ENCODE peak calls at places on chromosomes 7 and 10, in nine cellular contexts. One of them, this sample, is unnamed.

GRCh38 chr7:136993377-136993776 is 124.9 kb downstream of the CHRM2 start:
- DNase-seq in psoas muscle: no peak
- DNase-seq in GM23248: no peak
- DNase-seq in non-pigmented ciliary epithelial cell: no peak
- DNase-seq in AG20443: no peak
- DNase-seq in hepatic stellate cell: no peak
- DNase-seq in substantia nigra: no peak
- DNase-seq in PC-3: no peak
- DNase-seq in A172: no peak
- DNase-seq in this sample: no peak

GRCh38 chr10:123870260-123870659 is 21.3 kb downstream of the CPXM2 start:
- DNase-seq in PC-3: no peak
- DNase-seq in AG20443: no peak
- DNase-seq in hepatic stellate cell: no peak
- DNase-seq in A172: no peak
- DNase-seq in GM23248: no peak
- DNase-seq in substantia nigra: no peak
- DNase-seq in non-pigmented ciliary epithelial cell: no peak
- DNase-seq in psoas muscle: no peak
- DNase-seq in this sample: no peak

GRCh38 chr10:64648915-64649314 is 1127.7 kb downstream of the REEP3 start:
- DNase-seq in AG20443: no peak
- DNase-seq in GM23248: no peak
- DNase-seq in hepatic stellate cell: no peak
- DNase-seq in A172: no peak
- DNase-seq in substantia nigra: no peak
- DNase-seq in non-pigmented ciliary epithelial cell: no peak
- DNase-seq in PC-3: peak; percentile 51
- DNase-seq in psoas muscle: no peak
- DNase-seq in this sample: no peak

GRCh38 chr7:16416289-16417282 is 4.8 kb downstream of the CRPPA start:
- DNase-seq in hepatic stellate cell: no peak
- DNase-seq in substantia nigra: no peak
- DNase-seq in AG20443: peak; percentile 17
- DNase-seq in A172: peak; percentile 56
- DNase-seq in psoas muscle: no peak
- DNase-seq in PC-3: peak; percentile 78
- DNase-seq in non-pigmented ciliary epithelial cell: peak; percentile 55
- DNase-seq in GM23248: peak; percentile 87
- DNase-seq in this sample: peak; percentile 88

GRCh38 chr7:101550641-101551531 is 78.2 kb downstream of the MYL10 start:
- DNase-seq in PC-3: no peak
- DNase-seq in hepatic stellate cell: no peak
- DNase-seq in psoas muscle: no peak
- DNase-seq in A172: no peak
- DNase-seq in GM23248: peak; percentile 24
- DNase-seq in substantia nigra: no peak
- DNase-seq in AG20443: peak; percentile 67
- DNase-seq in non-pigmented ciliary epithelial cell: no peak
- DNase-seq in this sample: peak; percentile 16

GRCh38 chr10:114631678-114632417 is 26.2 kb downstream of the ABLIM1 start:
- DNase-seq in GM23248: peak; percentile 69
- DNase-seq in psoas muscle: peak; percentile 50
- DNase-seq in substantia nigra: peak; percentile 6
- DNase-seq in A172: no peak
- DNase-seq in hepatic stellate cell: peak; percentile 38
- DNase-seq in AG20443: peak; percentile 64
- DNase-seq in non-pigmented ciliary epithelial cell: no peak
- DNase-seq in PC-3: no peak
- DNase-seq in this sample: no peak

GRCh38 chr10:92323079-92323478 is 32.1 kb downstream of the MARCHF5 start:
- DNase-seq in hepatic stellate cell: no peak
- DNase-seq in substantia nigra: no peak
- DNase-seq in non-pigmented ciliary epithelial cell: no peak
- DNase-seq in A172: no peak
- DNase-seq in AG20443: no peak
- DNase-seq in psoas muscle: no peak
- DNase-seq in GM23248: no peak
- DNase-seq in PC-3: no peak
- DNase-seq in this sample: no peak

GRCh38 chr7:16422100-16422430 is 727 bp upstream of the CRPPA start:
- DNase-seq in GM23248: peak; percentile 34
- DNase-seq in AG20443: no peak
- DNase-seq in psoas muscle: no peak
- DNase-seq in PC-3: no peak
- DNase-seq in hepatic stellate cell: no peak
- DNase-seq in non-pigmented ciliary epithelial cell: no peak
- DNase-seq in substantia nigra: no peak
- DNase-seq in A172: no peak
- DNase-seq in this sample: peak; percentile 49

GRCh38 chr7:124032369-124033092 is at the start of gene TMEM229A:
- DNase-seq in non-pigmented ciliary epithelial cell: no peak
- DNase-seq in hepatic stellate cell: peak; percentile 57
- DNase-seq in AG20443: peak; percentile 82
- DNase-seq in substantia nigra: peak; percentile 73
- DNase-seq in GM23248: peak; percentile 56
- DNase-seq in psoas muscle: peak; percentile 23
- DNase-seq in PC-3: peak; percentile 52
- DNase-seq in A172: no peak
- DNase-seq in this sample: peak; percentile 14

GRCh38 chr10:69994262-69994661 is 58.4 kb upstream of the MACROH2A2 start:
- DNase-seq in AG20443: peak; percentile 68
- DNase-seq in PC-3: peak; percentile 86
- DNase-seq in substantia nigra: peak; percentile 8
- DNase-seq in non-pigmented ciliary epithelial cell: no peak
- DNase-seq in A172: peak; percentile 72
- DNase-seq in psoas muscle: no peak
- DNase-seq in hepatic stellate cell: peak; percentile 74
- DNase-seq in GM23248: peak; percentile 55
- DNase-seq in this sample: peak; percentile 23

GRCh38 chr7:152989889-152990380 is 230.4 kb downstream of the ACTR3B start:
- DNase-seq in AG20443: no peak
- DNase-seq in substantia nigra: no peak
- DNase-seq in psoas muscle: no peak
- DNase-seq in non-pigmented ciliary epithelial cell: no peak
- DNase-seq in PC-3: no peak
- DNase-seq in hepatic stellate cell: no peak
- DNase-seq in A172: no peak
- DNase-seq in GM23248: no peak
- DNase-seq in this sample: no peak

This sample was measured in AG10803.